ENCODE peak calls at places on chromosomes 5 and 9, in seven cellular contexts. One of them, this sample, is unnamed.

GRCh38 chr5:124481419-124481818 is 265.0 kb downstream of the ZNF608 start:
- DNase-seq in sigmoid colon: no peak
- DNase-seq in Panc1: no peak
- DNase-seq in heart right ventricle: no peak
- DNase-seq in WERI-Rb-1: no peak
- DNase-seq in IMR-90: no peak
- DNase-seq in effector memory CD4-positive, alpha-beta T cell: no peak
- DNase-seq in this sample: no peak

GRCh38 chr5:91727452-91727851 is 344.3 kb upstream of the ARRDC3 start:
- DNase-seq in sigmoid colon: no peak
- DNase-seq in Panc1: no peak
- DNase-seq in heart right ventricle: no peak
- DNase-seq in WERI-Rb-1: peak; percentile 9
- DNase-seq in IMR-90: no peak
- DNase-seq in effector memory CD4-positive, alpha-beta T cell: no peak
- DNase-seq in this sample: no peak

GRCh38 chr5:83711982-83712601 is 8.6 kb downstream of the HAPLN1 start:
- DNase-seq in sigmoid colon: no peak
- DNase-seq in Panc1: peak; percentile 24
- DNase-seq in heart right ventricle: peak; percentile 11
- DNase-seq in WERI-Rb-1: peak; percentile 63
- DNase-seq in IMR-90: peak; percentile 35
- DNase-seq in effector memory CD4-positive, alpha-beta T cell: no peak
- DNase-seq in this sample: peak; percentile 35

GRCh38 chr5:39835371-39835770 is 410.6 kb upstream of the DAB2 start:
- DNase-seq in sigmoid colon: no peak
- DNase-seq in Panc1: no peak
- DNase-seq in heart right ventricle: no peak
- DNase-seq in WERI-Rb-1: no peak
- DNase-seq in IMR-90: no peak
- DNase-seq in effector memory CD4-positive, alpha-beta T cell: no peak
- DNase-seq in this sample: no peak

GRCh38 chr5:177429248-177430045 is 3.0 kb downstream of the GRK6 start:
- DNase-seq in sigmoid colon: peak; percentile 86
- DNase-seq in Panc1: no peak
- DNase-seq in heart right ventricle: peak; percentile 61
- DNase-seq in WERI-Rb-1: no peak
- DNase-seq in IMR-90: no peak
- DNase-seq in effector memory CD4-positive, alpha-beta T cell: peak; percentile 76
- DNase-seq in this sample: peak; percentile 60

GRCh38 chr5:104904561-104904960 is 1342.0 kb upstream of the NUDT12 start:
- DNase-seq in sigmoid colon: no peak
- DNase-seq in Panc1: no peak
- DNase-seq in heart right ventricle: no peak
- DNase-seq in WERI-Rb-1: no peak
- DNase-seq in IMR-90: no peak
- DNase-seq in effector memory CD4-positive, alpha-beta T cell: no peak
- DNase-seq in this sample: no peak

GRCh38 chr5:92552206-92553160 is 1028.5 kb downstream of the NR2F1-AS1 start:
- DNase-seq in sigmoid colon: no peak
- DNase-seq in Panc1: peak; percentile 94
- DNase-seq in heart right ventricle: no peak
- DNase-seq in WERI-Rb-1: no peak
- DNase-seq in IMR-90: peak; percentile 99
- DNase-seq in effector memory CD4-positive, alpha-beta T cell: no peak
- DNase-seq in this sample: no peak

GRCh38 chr5:65173130-65173525 is 308.6 kb downstream of the ADAMTS6 start:
- DNase-seq in sigmoid colon: no peak
- DNase-seq in Panc1: no peak
- DNase-seq in heart right ventricle: no peak
- DNase-seq in WERI-Rb-1: no peak
- DNase-seq in IMR-90: no peak
- DNase-seq in effector memory CD4-positive, alpha-beta T cell: no peak
- DNase-seq in this sample: no peak

GRCh38 chr9:133713211-133713959 is 24.8 kb downstream of the SARDH start:
- DNase-seq in sigmoid colon: peak; percentile 59
- DNase-seq in Panc1: no peak
- DNase-seq in heart right ventricle: no peak
- DNase-seq in WERI-Rb-1: peak; percentile 46
- DNase-seq in IMR-90: no peak
- DNase-seq in effector memory CD4-positive, alpha-beta T cell: no peak
- DNase-seq in this sample: no peak

GRCh38 chr9:114155967-114156294 is 594 bp downstream of the COL27A1 start:
- DNase-seq in sigmoid colon: no peak
- DNase-seq in Panc1: no peak
- DNase-seq in heart right ventricle: no peak
- DNase-seq in WERI-Rb-1: no peak
- DNase-seq in IMR-90: no peak
- DNase-seq in effector memory CD4-positive, alpha-beta T cell: no peak
- DNase-seq in this sample: no peak
- H3K4me3 ChIP-seq in sigmoid colon: peak overlapping the region; percentile 66
- H3K4me3 ChIP-seq in Panc1: peak overlapping the region; percentile 52
- H3K4me3 ChIP-seq in heart right ventricle: peak overlapping the region; percentile 64
- H3K4me3 ChIP-seq in WERI-Rb-1: peak overlapping the region; percentile 63
- H3K4me3 ChIP-seq in IMR-90: peak overlapping the region; percentile 94
- H3K4me3 ChIP-seq in effector memory CD4-positive, alpha-beta T cell: peak overlapping the region; percentile 57
- H3K4me3 ChIP-seq in this sample: peak overlapping the region; percentile 66

GRCh38 chr5:176406436-176407052 is 9.8 kb downstream of the CLTB start:
- DNase-seq in sigmoid colon: no peak
- DNase-seq in Panc1: no peak
- DNase-seq in heart right ventricle: no peak
- DNase-seq in WERI-Rb-1: peak; percentile 72
- DNase-seq in IMR-90: no peak
- DNase-seq in effector memory CD4-positive, alpha-beta T cell: no peak
- DNase-seq in this sample: no peak
- H3K27me3 ChIP-seq in sigmoid colon: no peaks in the 10 kb centered on the region
- H3K27me3 ChIP-seq in Panc1: no peaks in the 10 kb centered on the region
- H3K27me3 ChIP-seq in heart right ventricle: no peaks in the 10 kb centered on the region
- H3K27me3 ChIP-seq in WERI-Rb-1: no peaks in the 10 kb centered on the region
- H3K27me3 ChIP-seq in IMR-90: no peaks in the 10 kb centered on the region
- H3K27me3 ChIP-seq in effector memory CD4-positive, alpha-beta T cell: no peaks in the 10 kb centered on the region
- H3K27me3 ChIP-seq in this sample: no peaks in the 10 kb centered on the region

GRCh38 chr5:139562847-139563246 is 1.7 kb downstream of the UBE2D2 start:
- DNase-seq in sigmoid colon: peak; percentile 15
- DNase-seq in Panc1: no peak
- DNase-seq in heart right ventricle: no peak
- DNase-seq in WERI-Rb-1: no peak
- DNase-seq in IMR-90: no peak
- DNase-seq in effector memory CD4-positive, alpha-beta T cell: no peak
- DNase-seq in this sample: no peak
- H3K27ac ChIP-seq in sigmoid colon: peak overlapping the region; percentile 95
- H3K27ac ChIP-seq in Panc1: peak overlapping the region; percentile 98
- H3K27ac ChIP-seq in heart right ventricle: no peak overlapping the region
- H3K27ac ChIP-seq in WERI-Rb-1: peak overlapping the region; percentile 98
- H3K27ac ChIP-seq in IMR-90: peak overlapping the region; percentile 55
- H3K27ac ChIP-seq in effector memory CD4-positive, alpha-beta T cell: peak overlapping the region; percentile 91
- H3K27ac ChIP-seq in this sample: peak overlapping the region; percentile 98

DNA sequence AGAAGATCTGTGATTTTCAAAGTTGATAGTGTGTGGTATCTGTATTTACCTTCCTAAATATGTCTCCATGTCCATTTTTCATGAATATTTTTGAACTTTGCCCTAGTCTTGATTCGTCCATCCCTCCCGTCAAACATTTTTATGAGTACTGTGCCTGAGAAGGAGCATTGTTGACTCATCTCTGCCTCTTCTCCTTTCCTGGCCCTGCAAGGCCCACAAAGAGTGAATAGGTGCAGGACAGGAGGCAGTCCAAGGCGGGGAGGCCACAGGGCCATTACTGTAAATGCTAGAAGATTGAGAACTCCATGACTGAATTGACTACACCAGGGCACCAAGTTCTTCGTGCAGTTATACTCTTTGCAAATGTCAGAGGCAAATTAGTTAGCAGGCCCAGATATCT is 200.9 kb downstream of the ZSWIM6 start:
- DNase-seq in sigmoid colon: no peak
- DNase-seq in Panc1: no peak
- DNase-seq in heart right ventricle: no peak
- DNase-seq in WERI-Rb-1: no peak
- DNase-seq in IMR-90: no peak
- DNase-seq in effector memory CD4-positive, alpha-beta T cell: no peak
- DNase-seq in this sample: no peak
- H3K4me3 ChIP-seq in sigmoid colon: no peak overlapping the region
- H3K4me3 ChIP-seq in Panc1: no peak overlapping the region
- H3K4me3 ChIP-seq in heart right ventricle: no peak overlapping the region
- H3K4me3 ChIP-seq in WERI-Rb-1: no peak overlapping the region
- H3K4me3 ChIP-seq in IMR-90: no peak overlapping the region
- H3K4me3 ChIP-seq in effector memory CD4-positive, alpha-beta T cell: no peak overlapping the region
- H3K4me3 ChIP-seq in this sample: no peak overlapping the region

GRCh38 chr9:136844766-136845464 is 2.6 kb downstream of the AJM1 start:
- DNase-seq in sigmoid colon: no peak
- DNase-seq in Panc1: no peak
- DNase-seq in heart right ventricle: no peak
- DNase-seq in WERI-Rb-1: no peak
- DNase-seq in IMR-90: no peak
- DNase-seq in effector memory CD4-positive, alpha-beta T cell: no peak
- DNase-seq in this sample: no peak
- H3K27me3 ChIP-seq in sigmoid colon: peaks cover 30% of the 10 kb centered on the region
- H3K27me3 ChIP-seq in Panc1: no peaks in the 10 kb centered on the region
- H3K27me3 ChIP-seq in heart right ventricle: peaks cover 31% of the 10 kb centered on the region
- H3K27me3 ChIP-seq in WERI-Rb-1: no peaks in the 10 kb centered on the region
- H3K27me3 ChIP-seq in IMR-90: peaks cover 22% of the 10 kb centered on the region
- H3K27me3 ChIP-seq in effector memory CD4-positive, alpha-beta T cell: peaks cover 32% of the 10 kb centered on the region
- H3K27me3 ChIP-seq in this sample: peaks cover 62% of the 10 kb centered on the region